ENCODE peak calls at places on chromosomes 13 and 19, in eight cellular contexts. N is body of pancreas; O is gastrocnemius medialis; D is CD4-positive, alpha-beta memory T cell; I is RWPE2; T is naive thymus-derived CD4-positive, alpha-beta T cell; Z is lower lobe of right lung; L is psoas muscle. C is an unnamed sample.
A peak's percentile ranks its signal among the peaks of the same experiment; 100 is the strongest.

GRCh38 chr13:41384749-41385503 is 72.4 kb upstream of the RGCC start:
- DNase-seq in N (no peak), O (no peak), D (no peak), I (no peak), T (no peak), Z (no peak), L (no peak), C (no peak)

GRCh38 chr13:97568850-97569249 is 134.9 kb downstream of the RAP2A start:
- DNase-seq in N (peak; percentile 50), O (no peak), D (no peak), I (no peak), T (no peak), Z (no peak), L (no peak), C (no peak)

GRCh38 chr13:99731747-99732146 is 230.5 kb downstream of the TM9SF2 start:
- DNase-seq in N (no peak), O (no peak), D (no peak), I (no peak), T (no peak), Z (no peak), L (no peak), C (no peak)

GRCh38 chr19:33731886-33732285 is 64.8 kb upstream of the KCTD15 start:
- DNase-seq in N (no peak), O (no peak), D (no peak), I (no peak), T (no peak), Z (no peak), L (no peak), C (no peak)

GRCh38 chr13:73063166-73063565 is 4.4 kb downstream of the KLF5 start:
- DNase-seq in N (no peak), O (no peak), D (no peak), I (no peak), T (no peak), Z (no peak), L (no peak), C (no peak)

GRCh38 chr19:16608290-16608704 is 19.7 kb downstream of the MED26 start:
- DNase-seq in N (peak; percentile 61), O (peak; percentile 77), D (no peak), I (no peak), T (no peak), Z (no peak), L (no peak), C (no peak)

GRCh38 chr13:50352720-50353491 is 337.7 kb downstream of the KCNRG start:
- DNase-seq in N (no peak), O (no peak), D (no peak), I (no peak), T (no peak), Z (no peak), L (no peak), C (no peak)

GRCh38 chr19:38836438-38837303 is 5.1 kb upstream of the ECH1 start:
- DNase-seq in N (no peak), O (no peak), D (no peak), I (no peak), T (no peak), Z (no peak), L (no peak), C (no peak)

GRCh38 chr19:13097331-13098258 is 5.1 kb downstream of the LYL1 start:
- DNase-seq in N (no peak), O (no peak), D (peak; percentile 46), I (no peak), T (no peak), Z (peak; percentile 85), L (peak; percentile 68), C (no peak)

GRCh38 chr19:41904118-41904870 is 21.3 kb downstream of the ARHGEF1 start:
- DNase-seq in N (peak; percentile 54), O (no peak), D (no peak), I (no peak), T (no peak), Z (peak; percentile 93), L (no peak), C (no peak)

GRCh38 chr19:18479964-18480723 is 41.7 kb downstream of the ELL start:
- DNase-seq in N (no peak), O (peak; percentile 79), D (no peak), I (no peak), T (no peak), Z (peak; percentile 74), L (peak; percentile 90), C (no peak)

GRCh38 chr13:58991826-58992477 is 1171.8 kb downstream of the DIAPH3 start:
- DNase-seq in N (no peak), O (no peak), D (no peak), I (no peak), T (no peak), Z (no peak), L (no peak), C (no peak)

GRCh38 chr19:48000846-48001245 is 6.4 kb downstream of the ELSPBP1 start:
- DNase-seq in N (no peak), O (no peak), D (no peak), I (no peak), T (no peak), Z (no peak), L (no peak), C (no peak)

GRCh38 chr13:99442273-99442895 is 58.9 kb upstream of the TM9SF2 start:
- DNase-seq in N (peak; percentile 44), O (no peak), D (peak; percentile 71), I (no peak), T (peak; percentile 55), Z (no peak), L (no peak), C (no peak)

GRCh38 chr13:108342369-108343289 is 73.1 kb downstream of the TNFSF13B start:
- DNase-seq in N (no peak), O (no peak), D (peak; percentile 68), I (no peak), T (no peak), Z (no peak), L (no peak), C (no peak)
- H3K4me3 ChIP-seq in N (no peak overlapping the region), O (no peak overlapping the region), D (peak overlapping the region; percentile 13), I (no peak overlapping the region), T (peak overlapping the region; percentile 15), Z (no peak overlapping the region), L (no peak overlapping the region), C (no peak overlapping the region)

GRCh38 chr19:755063-755462 is 4.2 kb downstream of the MISP start:
- DNase-seq in N (no peak), O (no peak), D (no peak), I (no peak), T (no peak), Z (no peak), L (no peak), C (no peak)

GRCh38 chr19:756821-757688 is 6.1 kb downstream of the MISP start:
- DNase-seq in N (no peak), O (no peak), D (no peak), I (no peak), T (no peak), Z (no peak), L (no peak), C (no peak)

GRCh38 chr19:756232-756631 is 5.3 kb downstream of the MISP start:
- DNase-seq in N (no peak), O (no peak), D (no peak), I (no peak), T (no peak), Z (no peak), L (no peak), C (no peak)

GRCh38 chr19:752652-753517 is 2.0 kb downstream of the MISP start:
- DNase-seq in N (no peak), O (peak; percentile 12), D (no peak), I (peak; percentile 96), T (no peak), Z (peak; percentile 87), L (peak; percentile 61), C (no peak)

DNA sequence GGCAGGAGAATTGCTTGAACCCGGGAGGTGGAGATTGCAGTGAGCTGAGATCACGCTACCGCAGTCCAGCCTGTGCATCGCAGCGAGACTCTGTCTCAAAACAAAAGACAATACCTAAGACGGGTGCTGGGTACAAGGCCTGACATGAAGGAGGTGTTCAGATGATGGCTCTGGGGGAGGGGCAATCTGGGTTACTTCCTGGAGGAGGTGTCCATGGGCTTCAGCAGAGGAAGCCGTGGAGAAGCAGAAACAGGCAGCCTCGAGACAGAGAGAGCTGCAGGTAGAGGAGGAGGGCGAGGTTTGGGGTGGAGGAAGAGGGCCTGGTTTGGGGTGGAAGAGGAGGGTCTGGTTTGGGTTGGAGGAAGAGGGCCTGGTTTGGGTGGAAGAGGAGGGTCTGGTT is 3.6 kb downstream of the MISP start:
- DNase-seq in N (no peak), O (no peak), D (no peak), I (no peak), T (no peak), Z (no peak), L (no peak), C (no peak)
- H3K36me3 ChIP-seq in N (no peaks in the 10 kb centered on the region), O (no peaks in the 10 kb centered on the region), D (no peaks in the 10 kb centered on the region), I (peaks cover 55% of the 10 kb centered on the region), T (no peaks in the 10 kb centered on the region), Z (no peaks in the 10 kb centered on the region), L (no peaks in the 10 kb centered on the region), C (no peaks in the 10 kb centered on the region)

GRCh38 chr13:110559429-110559943 is 2.0 kb downstream of the RAB20 start:
- DNase-seq in N (peak; percentile 77), O (no peak), D (no peak), I (no peak), T (no peak), Z (peak; percentile 89), L (no peak), C (no peak)
- H3K4me3 ChIP-seq in N (no peak overlapping the region), O (peak overlapping the region; percentile 14), D (no peak overlapping the region), I (peak overlapping the region; percentile 85), T (no peak overlapping the region), Z (peak overlapping the region; percentile 80), L (peak overlapping the region; percentile 88), C (no peak overlapping the region)

DNA sequence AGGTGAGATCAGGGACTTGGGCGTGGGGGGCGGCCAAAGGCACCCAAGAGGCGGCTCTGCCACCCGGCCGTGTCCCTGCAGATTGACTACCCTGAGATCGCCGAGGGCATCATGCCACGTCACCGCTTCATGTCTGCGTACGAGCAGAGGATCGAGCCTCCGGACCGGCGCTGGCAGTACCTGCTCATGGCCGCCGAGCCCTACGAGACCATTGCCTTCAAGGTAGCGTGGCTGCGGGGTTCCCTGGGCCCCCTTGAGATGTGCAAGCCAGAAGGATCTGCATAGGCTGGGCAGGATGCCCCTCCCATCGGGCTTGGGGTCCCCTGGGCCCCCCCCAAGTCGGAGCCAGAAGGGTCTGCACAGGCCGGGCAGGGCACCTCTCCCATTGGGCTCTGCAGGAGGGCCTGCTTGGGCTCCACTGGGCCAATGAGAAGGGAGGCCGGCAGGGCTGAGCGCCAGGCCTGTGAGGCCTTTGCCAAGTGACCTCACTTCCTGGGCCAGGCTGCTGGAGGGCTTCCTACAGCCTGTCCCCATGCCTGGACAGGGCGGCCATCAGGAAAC is 2.2 kb upstream of the AMH start:
- DNase-seq in N (peak; percentile 62), O (no peak), D (no peak), I (peak; percentile 65), T (no peak), Z (no peak), L (peak; percentile 73), C (no peak)
- H3K36me3 ChIP-seq in N (peaks cover 41% of the 10 kb centered on the region), O (peaks cover 51% of the 10 kb centered on the region), D (peaks cover 56% of the 10 kb centered on the region), I (peaks cover 57% of the 10 kb centered on the region), T (peaks cover 33% of the 10 kb centered on the region), Z (peaks cover 64% of the 10 kb centered on the region), L (peaks cover 51% of the 10 kb centered on the region), C (peaks cover 40% of the 10 kb centered on the region)

GRCh38 chr13:33544308-33544707 is 258.8 kb upstream of the STARD13 start:
- DNase-seq in N (no peak), O (no peak), D (no peak), I (no peak), T (no peak), Z (no peak), L (no peak), C (no peak)
- H3K4me3 ChIP-seq in N (no peak overlapping the region), O (no peak overlapping the region), D (no peak overlapping the region), I (no peak overlapping the region), T (no peak overlapping the region), Z (no peak overlapping the region), L (peak overlapping the region; percentile 69), C (no peak overlapping the region)

GRCh38 chr13:39095500-39095899 is 57.2 kb downstream of the NHLRC3 start:
- DNase-seq in N (no peak), O (no peak), D (no peak), I (no peak), T (no peak), Z (no peak), L (no peak), C (no peak)
- H3K36me3 ChIP-seq in N (no peaks in the 10 kb centered on the region), O (no peaks in the 10 kb centered on the region), D (no peaks in the 10 kb centered on the region), I (no peaks in the 10 kb centered on the region), T (no peaks in the 10 kb centered on the region), Z (no peaks in the 10 kb centered on the region), L (no peaks in the 10 kb centered on the region), C (no peaks in the 10 kb centered on the region)